ENCODE peak calls at places on chromosome 15, in six cellular contexts. F, P, A, Z, G and O are unnamed samples.

GRCh38 chr15:37053070-37053653 is 47.2 kb downstream of the MEIS2 start:
- DNase-seq in F (no peak), P (no peak), A (no peak), Z (no peak), G (peak), O (no peak)

GRCh38 chr15:33104276-33104675 is 90.2 kb downstream of the FMN1 start:
- DNase-seq in F (no peak), P (no peak), A (no peak), Z (peak), G (peak), O (no peak)

GRCh38 chr15:85825719-85826118 is 31.0 kb upstream of the KLHL25 start:
- DNase-seq in F (no peak), P (no peak), A (no peak), Z (no peak), G (no peak), O (no peak)

GRCh38 chr15:33621156-33621555 is 310.4 kb downstream of the RYR3 start:
- DNase-seq in F (no peak), P (no peak), A (no peak), Z (no peak), G (no peak), O (no peak)

GRCh38 chr15:74783072-74783807 is 1.4 kb downstream of the CSK start:
- DNase-seq in F (no peak), P (peak), A (no peak), Z (peak), G (no peak), O (no peak)

GRCh38 chr15:29674661-29675533 is 147.4 kb downstream of the TJP1 start:
- DNase-seq in F (peak), P (peak), A (peak), Z (no peak), G (peak), O (no peak)

GRCh38 chr15:61188168-61188567 is 40.9 kb downstream of the RORA start:
- DNase-seq in F (no peak), P (no peak), A (no peak), Z (no peak), G (no peak), O (no peak)

GRCh38 chr15:71133734-71134464 is 18.6 kb downstream of the THSD4 start:
- DNase-seq in F (no peak), P (no peak), A (no peak), Z (no peak), G (no peak), O (no peak)

GRCh38 chr15:39589815-39590644 is 9.2 kb downstream of the THBS1 start:
- DNase-seq in F (no peak), P (no peak), A (no peak), Z (no peak), G (peak), O (no peak)

GRCh38 chr15:48861813-48862431 is 16.0 kb upstream of the EID1 start:
- DNase-seq in F (no peak), P (no peak), A (no peak), Z (peak), G (peak), O (peak)

GRCh38 chr15:55784284-55784683 is 41.3 kb upstream of the PRTG start:
- DNase-seq in F (no peak), P (no peak), A (no peak), Z (no peak), G (no peak), O (no peak)

GRCh38 chr15:90212221-90213079 is 11.3 kb downstream of the SEMA4B start:
- DNase-seq in F (no peak), P (no peak), A (no peak), Z (no peak), G (no peak), O (no peak)

GRCh38 chr15:98000249-98001203 is 40.0 kb downstream of the ARRDC4 start:
- DNase-seq in F (no peak), P (no peak), A (no peak), Z (no peak), G (peak), O (no peak)

GRCh38 chr15:49314729-49315128 is 108.3 kb upstream of the FGF7 start:
- DNase-seq in F (no peak), P (no peak), A (no peak), Z (no peak), G (no peak), O (no peak)

GRCh38 chr15:66404532-66404931 is 17.8 kb downstream of the MAP2K1 start:
- DNase-seq in F (no peak), P (no peak), A (no peak), Z (no peak), G (no peak), O (no peak)

GRCh38 chr15:73349191-73349590 is 19.6 kb downstream of the HCN4 start:
- DNase-seq in F (no peak), P (no peak), A (no peak), Z (no peak), G (no peak), O (no peak)

GRCh38 chr15:70538278-70538677 is 225.1 kb downstream of the UACA start:
- DNase-seq in F (no peak), P (no peak), A (no peak), Z (no peak), G (no peak), O (no peak)

GRCh38 chr15:96300808-96301207 is 29.7 kb upstream of the NR2F2 start:
- DNase-seq in F (no peak), P (no peak), A (no peak), Z (no peak), G (no peak), O (no peak)

GRCh38 chr15:89787946-89788345 is 11.8 kb downstream of the MESP2 start:
- DNase-seq in F (no peak), P (no peak), A (no peak), Z (no peak), G (no peak), O (no peak)

GRCh38 chr15:70704166-70704565 is 59.2 kb downstream of the UACA start:
- DNase-seq in F (no peak), P (no peak), A (no peak), Z (no peak), G (no peak), O (no peak)

GRCh38 chr15:62026707-62027565 is 33.3 kb downstream of the VPS13C start:
- DNase-seq in F (no peak), P (no peak), A (no peak), Z (no peak), G (no peak), O (no peak)

GRCh38 chr15:84890670-84891147 is 6.2 kb downstream of the SLC28A1 start:
- DNase-seq in F (no peak), P (no peak), A (no peak), Z (no peak), G (no peak), O (no peak)

GRCh38 chr15:74392402-74392876 is 25.0 kb upstream of the CYP11A1 start:
- DNase-seq in F (no peak), P (no peak), A (no peak), Z (peak), G (peak), O (no peak)

GRCh38 chr15:82788496-82788895 is 17.4 kb downstream of the FSD2 start:
- DNase-seq in F (no peak), P (no peak), A (no peak), Z (peak), G (no peak), O (no peak)

GRCh38 chr15:84982301-84982920 is 755 bp downstream of the PDE8A start:
- DNase-seq in F (no peak), P (peak), A (peak), Z (no peak), G (peak), O (no peak)

GRCh38 chr15:37133619-37134018 is 33.3 kb upstream of the MEIS2 start:
- DNase-seq in F (no peak), P (no peak), A (no peak), Z (no peak), G (peak), O (no peak)

DNA sequence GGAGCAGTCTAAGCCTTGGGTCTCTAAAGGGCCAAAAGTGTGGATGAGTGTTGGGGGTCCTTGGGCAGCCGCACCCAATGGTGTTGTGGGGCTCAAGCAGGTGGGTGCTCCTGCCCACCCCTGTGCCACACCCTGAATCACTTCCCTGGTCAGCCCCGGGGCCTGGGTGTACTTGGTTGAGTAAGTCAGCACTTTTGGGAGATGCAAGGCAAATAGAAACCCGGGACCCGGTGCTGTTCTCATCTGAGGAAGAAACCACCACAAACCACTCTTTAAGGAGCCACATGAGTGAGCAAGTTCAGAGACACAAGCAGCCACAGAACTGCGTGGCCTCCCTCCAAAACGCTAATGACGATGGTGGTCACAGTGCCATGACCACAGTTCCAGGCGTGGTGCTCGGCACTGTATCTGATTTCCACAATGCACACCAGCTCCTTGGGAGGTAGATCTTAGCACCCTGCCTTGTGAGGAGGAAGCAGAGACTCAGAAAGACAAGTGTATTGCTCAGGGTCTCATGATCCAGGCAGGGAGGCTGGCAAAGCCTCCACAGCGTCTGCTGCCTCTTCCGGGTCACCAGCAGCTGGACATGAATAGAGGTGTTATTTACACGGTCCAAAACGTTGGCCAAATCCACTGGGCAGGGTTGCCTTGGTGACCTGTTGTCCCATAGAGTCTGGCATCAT is 118.2 kb upstream of the ALDH1A3 start:
- DNase-seq in F (no peak), P (peak), A (peak), Z (no peak), G (no peak), O (peak)
- TF ChIP-seq CTCF in F (no peak), P (no peak), A (no peak), Z (no peak), G (no peak), O (no peak)

GRCh38 chr15:67444100-67444499 is 76.8 kb upstream of the C15orf61 start:
- DNase-seq in F (no peak), P (no peak), A (no peak), Z (no peak), G (no peak), O (no peak)
- TF ChIP-seq CTCF in F (no peak), P (no peak), A (no peak), Z (no peak), G (no peak), O (no peak)

GRCh38 chr15:63698731-63699130 is 101.5 kb downstream of the FBXL22 start:
- DNase-seq in F (no peak), P (no peak), A (no peak), Z (no peak), G (no peak), O (no peak)

GRCh38 chr15:63699391-63699790 is 102.2 kb downstream of the FBXL22 start:
- DNase-seq in F (no peak), P (no peak), A (no peak), Z (peak), G (no peak), O (no peak)

DNA sequence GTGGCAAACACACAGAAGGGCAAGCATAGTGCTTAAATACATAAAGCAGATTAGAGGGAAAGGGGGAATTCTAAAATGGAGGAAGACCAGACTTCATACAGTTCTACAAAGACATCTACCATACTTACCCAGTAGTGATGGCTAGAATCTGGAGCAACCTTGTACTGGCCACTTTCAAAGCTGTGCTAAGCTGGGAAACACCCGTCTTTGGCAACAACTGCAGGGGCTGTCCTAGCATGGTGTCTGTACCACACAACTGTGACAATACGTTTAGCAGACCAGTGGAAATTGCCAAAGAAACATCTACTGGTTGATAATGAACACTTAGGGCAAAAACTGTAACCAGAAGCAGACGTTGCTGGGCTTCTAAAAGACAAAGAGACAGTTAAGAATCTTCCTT is 97.0 kb downstream of the FBXL22 start:
- DNase-seq in F (no peak), P (no peak), A (no peak), Z (no peak), G (no peak), O (no peak)
- TF ChIP-seq CTCF in F (no peak), P (no peak), A (no peak), Z (no peak), G (no peak), O (no peak)

GRCh38 chr15:65226221-65226620 is 14.9 kb upstream of the CILP start:
- DNase-seq in F (no peak), P (no peak), A (peak), Z (no peak), G (no peak), O (no peak)
- TF ChIP-seq CTCF in F (no peak), P (no peak), A (no peak), Z (no peak), G (no peak), O (no peak)

DNA sequence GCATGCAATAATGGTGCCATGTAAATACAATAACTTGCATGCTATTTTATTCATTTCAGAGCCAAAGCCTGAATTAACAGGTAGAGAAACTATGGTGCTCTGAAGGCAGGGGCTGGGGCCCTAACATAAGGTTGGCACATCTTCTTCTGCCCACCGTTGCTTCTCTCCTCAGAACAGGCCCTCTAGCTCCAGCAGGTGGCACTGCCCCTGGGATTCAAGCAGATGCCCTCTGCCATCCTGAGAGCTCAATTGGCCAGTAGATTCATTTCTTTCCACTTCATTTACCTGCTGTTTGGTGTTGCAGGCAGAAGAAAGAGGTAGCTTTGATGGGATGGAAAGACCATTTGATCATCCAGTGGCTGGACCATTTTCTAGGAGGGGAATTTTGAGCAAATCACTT is 130.5 kb downstream of the FOXB1 start:
- DNase-seq in F (no peak), P (no peak), A (no peak), Z (no peak), G (no peak), O (no peak)
- TF ChIP-seq CTCF in F (no peak), P (no peak), A (peak), Z (peak), G (no peak), O (no peak)

DNA sequence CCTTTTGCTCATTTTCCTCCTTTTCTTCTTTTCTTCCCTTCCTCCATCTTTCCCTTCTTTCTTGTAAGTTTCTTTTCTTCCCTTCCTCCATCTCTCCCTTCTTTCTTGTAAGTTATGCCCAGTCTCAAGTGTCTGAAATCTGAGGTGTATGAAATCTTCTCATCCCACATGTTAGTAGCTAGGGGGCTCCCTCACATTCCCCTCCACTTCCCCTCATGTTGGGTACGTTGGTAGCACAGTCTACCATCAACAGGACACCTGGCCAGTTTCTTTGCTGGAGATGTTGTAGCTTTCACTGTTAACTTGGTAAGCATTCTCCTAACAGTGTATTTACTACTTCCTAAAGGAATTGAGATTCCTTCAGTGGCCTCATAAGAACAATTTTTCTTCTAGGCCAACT is 133.9 kb downstream of the ALDH1A2 start:
- DNase-seq in F (no peak), P (no peak), A (no peak), Z (no peak), G (no peak), O (no peak)
- TF ChIP-seq CTCF in F (no peak), P (no peak), A (no peak), Z (no peak), G (no peak), O (no peak)